ENCODE peak calls at places on chromosomes 1 and 21, in five cellular contexts. I is endothelial cell of umbilical vein, D is astrocyte, R is thoracic aorta, J is upper lobe of right lung. U is an unnamed sample.

GRCh38 chr1:202311880-202312635 is 29.7 kb downstream of the UBE2T start:
- DNase-seq in J (no peak), I (peak; percentile 5), R (no peak), D (no peak), U (no peak)

GRCh38 chr1:46171351-46171750 is 3.5 kb upstream of the TSPAN1 start:
- DNase-seq in J (peak; percentile 71), R (no peak), D (no peak), I (no peak), U (no peak)

GRCh38 chr1:56123421-56123820 is 455.9 kb downstream of the PLPP3 start:
- DNase-seq in R (no peak), J (no peak), D (peak; percentile 53), I (no peak), U (no peak)

GRCh38 chr21:39082656-39083376 is 100.4 kb downstream of the PSMG1 start:
- DNase-seq in I (no peak), D (no peak), J (no peak), R (no peak), U (no peak)

GRCh38 chr1:207316622-207317510 is 4.6 kb upstream of the CD55 start:
- DNase-seq in D (no peak), I (no peak), R (no peak), J (no peak), U (no peak)

GRCh38 chr1:183185941-183186490 is at the start of gene LAMC2:
- DNase-seq in J (peak; percentile 81), D (peak; percentile 66), I (peak; percentile 46), R (no peak), U (no peak)

GRCh38 chr1:21586926-21587601 is 77.8 kb downstream of the ALPL start:
- DNase-seq in D (peak; percentile 79), J (peak; percentile 91), I (peak; percentile 83), R (no peak), U (peak; percentile 72)

GRCh38 chr1:229432905-229433304 is 989 bp downstream of the ACTA1 start:
- DNase-seq in R (no peak), D (no peak), J (no peak), I (no peak), U (no peak)

GRCh38 chr1:152170287-152170933 is 11.4 kb upstream of the RPTN start:
- DNase-seq in J (no peak), R (no peak), D (no peak), I (no peak), U (no peak)

GRCh38 chr1:232524056-232524455 is 105.9 kb downstream of the SIPA1L2 start:
- DNase-seq in D (peak; percentile 49), I (peak; percentile 78), J (no peak), R (no peak), U (no peak)

GRCh38 chr21:36321325-36322082 is 1.5 kb downstream of the MORC3 start:
- DNase-seq in D (peak; percentile 10), I (peak; percentile 78), R (no peak), J (no peak), U (no peak)

GRCh38 chr1:151992345-151993083 is 1.1 kb downstream of the S100A10 start:
- DNase-seq in D (peak; percentile 94), R (peak; percentile 76), I (peak; percentile 86), J (peak; percentile 90), U (peak; percentile 94)

GRCh38 chr1:213507472-213508223 is 456.6 kb downstream of the RPS6KC1 start:
- DNase-seq in I (no peak), J (no peak), D (no peak), R (no peak), U (no peak)

GRCh38 chr1:156705321-156705917 is at the start of gene CRABP2:
- DNase-seq in J (no peak), I (peak; percentile 19), R (no peak), D (no peak), U (no peak)

GRCh38 chr1:238370600-238370999 is 479.9 kb upstream of the ZP4 start:
- DNase-seq in J (no peak), R (no peak), D (no peak), I (no peak), U (no peak)

GRCh38 chr1:92934395-92935378 is 26.6 kb downstream of the DIPK1A start:
- DNase-seq in R (no peak), J (no peak), I (peak; percentile 18), D (peak; percentile 98), U (peak; percentile 71)

GRCh38 chr1:218717611-218718010 is 372.5 kb downstream of the TGFB2 start:
- DNase-seq in J (no peak), I (peak; percentile 65), R (no peak), D (peak; percentile 80), U (no peak)

GRCh38 chr21:33058468-33059318 is 11.2 kb upstream of the OLIG1 start:
- DNase-seq in I (no peak), D (no peak), J (no peak), R (no peak), U (no peak)

GRCh38 chr1:32199717-32200072 is 700 bp upstream of the CCDC28B start:
- DNase-seq in I (no peak), D (no peak), J (no peak), R (no peak), U (peak; percentile 74)

GRCh38 chr1:185315364-185316108 is 1.5 kb downstream of the IVNS1ABP start:
- DNase-seq in R (no peak), J (no peak), D (no peak), I (no peak), U (no peak)

GRCh38 chr1:243748706-243749283 is 101.2 kb downstream of the AKT3 start:
- DNase-seq in R (no peak), I (peak; percentile 79), D (peak; percentile 69), J (no peak), U (no peak)

GRCh38 chr1:206606867-206607266 is 5.4 kb downstream of the EIF2D start:
- DNase-seq in R (no peak), J (no peak), D (peak; percentile 12), I (peak; percentile 41), U (no peak)

GRCh38 chr1:218451415-218451814 is 106.3 kb downstream of the TGFB2 start:
- DNase-seq in J (no peak), D (no peak), R (no peak), I (no peak), U (no peak)

GRCh38 chr1:201535046-201535777 is 3.7 kb upstream of the NAV1 start:
- DNase-seq in I (no peak), R (no peak), J (no peak), D (peak; percentile 66), U (peak; percentile 76)

GRCh38 chr1:1616838-1617237 is 1.5 kb downstream of the MIB2 start:
- DNase-seq in D (no peak), R (no peak), I (no peak), J (no peak), U (no peak)

DNA sequence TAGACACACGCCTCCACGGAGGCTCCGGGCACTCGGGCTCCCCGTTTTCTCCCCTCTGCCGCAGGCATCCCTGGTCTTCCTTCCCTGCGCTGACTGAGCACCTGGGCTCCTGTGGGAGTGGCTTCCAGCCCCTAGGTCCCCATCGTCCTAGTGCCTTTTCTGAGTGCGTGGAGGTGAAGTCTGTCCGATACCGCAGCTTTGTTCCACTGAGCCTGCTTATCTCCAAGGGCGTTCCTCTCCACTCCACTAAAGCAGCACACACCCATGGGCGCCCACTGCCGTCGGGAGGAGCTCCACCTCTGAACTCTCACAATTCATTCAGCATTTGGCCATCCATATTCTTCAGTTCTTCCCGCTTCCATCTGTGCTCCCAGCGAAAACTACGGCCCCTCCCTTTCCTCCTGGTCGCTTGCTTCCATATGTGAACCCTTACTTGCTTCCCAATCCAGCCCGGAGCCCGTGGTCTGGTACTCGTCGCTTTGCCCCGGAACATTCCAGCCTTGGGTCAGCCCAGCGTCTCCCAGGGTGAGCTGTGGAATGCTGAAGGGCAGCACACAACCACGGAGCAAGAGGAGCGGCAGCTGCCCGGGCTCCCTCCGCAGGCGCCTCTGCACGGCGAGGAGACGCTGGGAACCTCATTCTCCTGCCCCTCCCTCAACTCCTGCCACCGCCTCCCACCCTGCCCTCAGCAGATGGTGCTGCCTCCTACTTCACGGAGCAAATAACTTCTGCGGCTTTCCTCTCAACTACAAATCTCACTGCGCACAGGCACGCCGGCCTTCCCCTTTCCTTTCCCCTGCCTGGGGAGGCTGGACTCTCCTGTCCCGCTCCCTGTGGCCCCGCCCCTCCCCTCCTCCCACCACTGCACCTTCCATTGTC is 27.5 kb downstream of the ATP8B2 start:
- DNase-seq in J (peak; percentile 83), I (peak; percentile 56), R (no peak), D (peak; percentile 39), U (peak; percentile 75)
- H3K4me3 ChIP-seq in J (peak overlapping the region; percentile 45), I (no peak overlapping the region), R (peak overlapping the region; percentile 72), D (peak overlapping the region; percentile 51), U (peak overlapping the region; percentile 54)

GRCh38 chr1:19439464-19440171 is 45.7 kb downstream of the CAPZB start:
- DNase-seq in D (no peak), I (peak; percentile 33), R (no peak), J (no peak), U (no peak)
- TF ChIP-seq CTCF in D (no peak), I (peak; percentile 26), R (no peak), J (peak; percentile 25), U (no peak)

GRCh38 chr1:204261746-204262505 is 48.1 kb upstream of the GOLT1A start:
- DNase-seq in D (peak; percentile 72), R (no peak), I (no peak), J (no peak), U (no peak)
- H3K27ac ChIP-seq in D (no peak overlapping the region), R (no peak overlapping the region), I (no peak overlapping the region), J (no peak overlapping the region), U (no peak overlapping the region)

GRCh38 chr1:169110265-169110664 is 3.8 kb downstream of the ATP1B1 start:
- DNase-seq in J (no peak), D (no peak), R (no peak), I (peak; percentile 24), U (no peak)
- H3K4me3 ChIP-seq in J (peak overlapping the region; percentile 89), D (peak overlapping the region; percentile 93), R (peak overlapping the region; percentile 42), I (no peak overlapping the region), U (peak overlapping the region; percentile 19)

GRCh38 chr21:28068455-28069358 is 924.0 kb downstream of the LTN1 start:
- DNase-seq in J (no peak), R (no peak), D (no peak), I (no peak), U (no peak)
- TF ChIP-seq CTCF in J (no peak), R (no peak), D (no peak), I (no peak), U (no peak)

GRCh38 chr1:70190180-70190579 is 15.2 kb downstream of the LRRC40 start:
- DNase-seq in D (no peak), R (no peak), I (no peak), J (no peak), U (no peak)

DNA sequence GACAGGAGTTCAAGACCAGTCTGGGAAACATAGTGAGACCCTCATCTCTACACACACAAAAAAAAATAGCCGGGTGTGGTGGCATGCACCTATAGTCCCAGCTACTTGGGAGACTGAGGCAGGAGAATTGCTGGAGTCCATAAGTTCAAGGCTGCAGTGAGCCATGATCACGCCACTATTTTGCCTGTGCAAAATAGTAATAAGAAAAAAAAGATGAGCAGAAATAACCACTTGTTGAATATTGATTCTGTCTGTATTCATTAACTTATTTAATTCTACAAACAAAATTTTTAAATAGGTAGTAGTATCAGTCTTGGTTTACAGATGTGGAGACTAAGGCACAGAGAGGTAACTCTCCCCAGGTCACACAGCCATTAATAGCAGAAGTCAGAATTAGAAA is 16.9 kb downstream of the LRRC40 start:
- DNase-seq in J (no peak), D (no peak), I (no peak), R (no peak), U (no peak)
- H3K27ac ChIP-seq in J (no peak overlapping the region), D (no peak overlapping the region), I (no peak overlapping the region), R (no peak overlapping the region), U (no peak overlapping the region)

DNA sequence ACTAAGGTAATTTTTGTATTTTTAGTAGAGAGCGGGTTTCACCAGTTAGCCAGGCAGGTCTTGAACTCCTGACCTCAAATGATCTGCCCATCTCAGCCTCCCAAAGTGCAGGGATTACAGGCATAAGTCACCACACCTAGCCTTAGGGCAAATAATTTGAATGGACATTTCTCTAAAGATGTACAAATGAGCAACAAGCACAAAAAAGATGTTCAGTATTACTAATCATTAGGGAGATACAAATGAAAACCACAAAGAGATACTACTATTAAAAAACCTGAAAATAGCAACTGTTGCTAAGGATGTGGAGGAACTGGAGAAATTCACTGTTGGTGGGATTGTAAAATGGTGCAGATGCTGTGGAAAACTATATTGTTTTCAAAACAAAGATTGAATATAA is 79.1 kb downstream of the GABPA start:
- DNase-seq in D (no peak), J (no peak), R (no peak), I (no peak), U (no peak)
- H3K4me3 ChIP-seq in D (no peak overlapping the region), J (no peak overlapping the region), R (no peak overlapping the region), I (no peak overlapping the region), U (no peak overlapping the region)

U was measured in ascending aorta.